ENCODE peak calls at places on chromosomes 1 and 21, in ten cellular contexts. S is hippocampal formation; C is T follicular helper cell; J is hepatocyte; A is stimulated activated CD4-positive, alpha-beta T cell treated with anti-CD3 and anti-CD28 coated beads, Interleukin-4, amount 100 ng/mL, for 4 hours; U is bronchial epithelial cell; Y is dorsolateral prefrontal cortex; W is activated T-helper 1 cell treated with anti-CD3 and anti-CD28 coated beads, Interleukin-2, amount 50 U/mL, for 16 hours; I is AG04449; V is NCI-H1436. O is an unnamed sample.

GRCh38 chr1:39672551-39672947 is 642 bp upstream of the NT5C1A start:
- DNase-seq in S (no peak), C (no peak), J (no peak), A (peak), U (no peak), Y (no peak), W (no peak), I (no peak), V (no peak), O (no peak)

GRCh38 chr21:31136891-31137290 is 98.6 kb upstream of the KRTAP19-8 start:
- DNase-seq in S (peak), C (no peak), J (peak), A (no peak), U (no peak), Y (no peak), W (no peak), I (no peak), V (no peak), O (no peak)

GRCh38 chr1:48246727-48247126 is 24.2 kb downstream of the SLC5A9 start:
- DNase-seq in S (no peak), C (no peak), J (no peak), A (no peak), U (peak), Y (no peak), W (no peak), I (no peak), V (peak), O (no peak)

GRCh38 chr1:33684346-33685122 is 179.3 kb upstream of the HMGB4 start:
- DNase-seq in S (no peak), C (no peak), J (no peak), A (no peak), U (no peak), Y (no peak), W (no peak), I (no peak), V (no peak), O (no peak)

GRCh38 chr21:44405948-44406872 is 49.1 kb upstream of the LRRC3 start:
- DNase-seq in S (no peak), C (no peak), J (no peak), A (no peak), U (no peak), Y (no peak), W (no peak), I (no peak), V (no peak), O (peak)

GRCh38 chr1:43619996-43620920 is 29.7 kb upstream of the KDM4A start:
- DNase-seq in S (no peak), C (no peak), J (no peak), A (no peak), U (no peak), Y (no peak), W (no peak), I (no peak), V (no peak), O (no peak)

GRCh38 chr1:38690790-38691189 is 168.8 kb downstream of the RRAGC start:
- DNase-seq in S (no peak), C (no peak), J (no peak), A (no peak), U (peak), Y (no peak), W (no peak), I (no peak), V (no peak), O (no peak)

GRCh38 chr1:219666242-219666641 is 53.3 kb upstream of the ZC3H11B start:
- DNase-seq in S (no peak), C (no peak), J (no peak), A (no peak), U (no peak), Y (no peak), W (no peak), I (no peak), V (no peak), O (peak)

GRCh38 chr1:184513421-184513820 is 126.6 kb downstream of the C1orf21 start:
- DNase-seq in S (no peak), C (no peak), J (no peak), A (no peak), U (peak), Y (no peak), W (no peak), I (no peak), V (no peak), O (no peak)

GRCh38 chr1:240491156-240491555 is 120.8 kb downstream of the GREM2 start:
- DNase-seq in S (no peak), C (no peak), J (no peak), A (no peak), U (peak), Y (no peak), W (no peak), I (no peak), V (no peak), O (no peak)

GRCh38 chr1:183887826-183888819 is 83.2 kb downstream of the RGL1 start:
- DNase-seq in S (no peak), C (no peak), J (no peak), A (no peak), U (no peak), Y (no peak), W (no peak), I (no peak), V (no peak), O (no peak)

GRCh38 chr1:21216835-21217811 is 40.4 kb upstream of the EIF4G3 start:
- DNase-seq in S (no peak), C (peak), J (peak), A (peak), U (peak), Y (peak), W (peak), I (no peak), V (peak), O (no peak)

GRCh38 chr1:184387069-184387870 is 441 bp downstream of the C1orf21 start:
- DNase-seq in S (no peak), C (no peak), J (peak), A (peak), U (peak), Y (no peak), W (no peak), I (no peak), V (no peak), O (no peak)

GRCh38 chr1:229204863-229205777 is 65.8 kb upstream of the RAB4A start:
- DNase-seq in S (peak), C (no peak), J (peak), A (peak), U (no peak), Y (no peak), W (no peak), I (peak), V (no peak), O (peak)

GRCh38 chr1:205512059-205513045 is 7.9 kb downstream of the CDK18 start:
- DNase-seq in S (peak), C (no peak), J (no peak), A (no peak), U (peak), Y (no peak), W (no peak), I (no peak), V (no peak), O (no peak)

GRCh38 chr21:45404726-45405270 is at the start of gene COL18A1:
- DNase-seq in S (no peak), C (no peak), J (peak), A (peak), U (no peak), Y (no peak), W (no peak), I (no peak), V (peak), O (no peak)

GRCh38 chr1:4954392-4954791 is 300.0 kb downstream of the AJAP1 start:
- DNase-seq in S (no peak), C (no peak), J (no peak), A (no peak), U (no peak), Y (no peak), W (no peak), I (no peak), V (no peak), O (no peak)

GRCh38 chr1:6140413-6140812 is 39.7 kb downstream of the CHD5 start:
- DNase-seq in S (no peak), C (no peak), J (no peak), A (no peak), U (no peak), Y (no peak), W (no peak), I (no peak), V (no peak), O (no peak)

GRCh38 chr1:235781807-235782206 is 84.9 kb downstream of the LYST start:
- DNase-seq in S (no peak), C (no peak), J (no peak), A (no peak), U (no peak), Y (no peak), W (no peak), I (no peak), V (no peak), O (peak)

O was measured in GM04503.